ENCODE peak calls at places on chromosome 11, in four cellular contexts. E is Caki2; H is activated CD4-positive, CD25-positive, alpha-beta regulatory T cell; M is HCT116. O is an unnamed sample.

GRCh38 chr11:130369141-130369691 is 54.5 kb upstream of the ZBTB44 start:
- DNase-seq in E (peak; percentile 20), H (no peak), M (no peak), O (no peak)

GRCh38 chr11:79404325-79404724 is 36.5 kb downstream of the TENM4 start:
- DNase-seq in E (no peak), H (no peak), M (no peak), O (no peak)

GRCh38 chr11:131300304-131300703 is 70.1 kb upstream of the NTM start:
- DNase-seq in E (no peak), H (no peak), M (no peak), O (no peak)

GRCh38 chr11:129620705-129621104 is 194.9 kb upstream of the TMEM45B start:
- DNase-seq in E (no peak), H (no peak), M (no peak), O (no peak)

GRCh38 chr11:112581747-112582146 is 321.1 kb upstream of the PLET1 start:
- DNase-seq in E (no peak), H (no peak), M (no peak), O (no peak)

GRCh38 chr11:45287316-45287903 is 1.3 kb upstream of the SYT13 start:
- DNase-seq in E (no peak), H (no peak), M (no peak), O (no peak)

GRCh38 chr11:27701262-27702105 is 1.2 kb upstream of the BDNF start:
- DNase-seq in E (no peak), H (no peak), M (no peak), O (no peak)

GRCh38 chr11:34633990-34634725 is 13.3 kb downstream of the EHF start:
- DNase-seq in E (no peak), H (no peak), M (no peak), O (no peak)

GRCh38 chr11:130478204-130478701 is 29.8 kb downstream of the ADAMTS15 start:
- DNase-seq in E (peak; percentile 87), H (no peak), M (no peak), O (no peak)

GRCh38 chr11:1831338-1832180 is 3.2 kb upstream of the SYT8 start:
- DNase-seq in E (no peak), H (no peak), M (no peak), O (no peak)

GRCh38 chr11:86955674-86956522 is 703 bp upstream of the FZD4 start:
- DNase-seq in E (peak; percentile 78), H (no peak), M (peak; percentile 34), O (peak; percentile 14)

GRCh38 chr11:114057147-114057546 is 2.4 kb upstream of the ZBTB16 start:
- DNase-seq in E (no peak), H (no peak), M (no peak), O (no peak)

GRCh38 chr11:93549986-93550385 is 6.8 kb upstream of the SMCO4 start:
- DNase-seq in E (no peak), H (no peak), M (no peak), O (no peak)

GRCh38 chr11:84091212-84091986 is 805.2 kb upstream of the CCDC90B start:
- DNase-seq in E (no peak), H (no peak), M (no peak), O (no peak)

GRCh38 chr11:111205622-111206385 is 39.7 kb upstream of the POU2AF2 start:
- DNase-seq in E (no peak), H (no peak), M (no peak), O (no peak)

GRCh38 chr11:108697872-108698473 is 33.1 kb downstream of the DDX10 start:
- DNase-seq in E (peak; percentile 30), H (no peak), M (peak; percentile 51), O (no peak)